ENCODE peak calls at places on chromosomes 13 and 19, in ten cellular contexts. H is PC-3, D is foreskin fibroblast, Y is brain microvascular endothelial cell, Q is thoracic aorta, B is psoas muscle, N is fibroblast of lung, C is heart right ventricle, J is breast epithelium, F is cardiac fibroblast. R is an unnamed sample.

GRCh38 chr19:20078696-20079095 is 896 bp downstream of the ZNF90 start:
- DNase-seq in C (no peak), F (peak), B (no peak), Y (peak), D (peak), Q (no peak), H (no peak), N (peak), J (no peak), R (peak)

GRCh38 chr13:113934576-113934975 is 39.3 kb downstream of the C13orf46 start:
- DNase-seq in B (peak), Y (no peak), N (no peak), Q (no peak), D (no peak), J (no peak), H (no peak), C (no peak), F (no peak), R (no peak)

GRCh38 chr13:114025432-114026127 is 51.7 kb upstream of the C13orf46 start:
- DNase-seq in F (peak), Y (peak), J (no peak), B (no peak), H (no peak), C (peak), D (peak), Q (no peak), N (peak), R (no peak)

GRCh38 chr13:71659427-71659826 is 207.6 kb downstream of the DACH1 start:
- DNase-seq in Y (no peak), C (no peak), D (no peak), N (no peak), F (no peak), Q (no peak), H (no peak), B (no peak), J (no peak), R (no peak)

GRCh38 chr19:53511357-53511756 is 26.6 kb upstream of the ZNF331 start:
- DNase-seq in N (no peak), D (no peak), C (no peak), Y (no peak), F (no peak), Q (no peak), B (no peak), H (no peak), J (no peak), R (no peak)

GRCh38 chr13:50589651-50590054 is 253.8 kb downstream of the DLEU7 start:
- DNase-seq in D (peak), Y (peak), F (peak), J (no peak), N (peak), B (no peak), Q (no peak), C (no peak), H (peak), R (no peak)

GRCh38 chr13:101875717-101876393 is 423.4 kb downstream of the ITGBL1 start:
- DNase-seq in D (peak), B (no peak), J (peak), Y (peak), C (no peak), Q (no peak), H (peak), F (peak), N (peak), R (no peak)

GRCh38 chr13:102845630-102846260 is at the start of gene ERCC5:
- DNase-seq in D (peak), B (peak), C (peak), N (peak), Y (peak), J (peak), F (peak), H (peak), Q (peak), R (peak)

GRCh38 chr19:58476498-58477015 is 405 bp downstream of the ZNF446 start:
- DNase-seq in J (no peak), F (peak), N (no peak), Q (peak), H (no peak), B (no peak), C (no peak), D (peak), Y (no peak), R (peak)

GRCh38 chr13:50419466-50419865 is 404.2 kb downstream of the KCNRG start:
- DNase-seq in C (no peak), H (no peak), F (no peak), J (no peak), D (no peak), Y (no peak), Q (no peak), N (no peak), B (no peak), R (no peak)

GRCh38 chr19:49213791-49214190 is 56.2 kb downstream of the TRPM4 start:
- DNase-seq in F (no peak), Y (no peak), H (peak), D (no peak), B (no peak), Q (no peak), C (no peak), J (no peak), N (no peak), R (no peak)

GRCh38 chr13:110023729-110024645 is 237.6 kb upstream of the IRS2 start:
- DNase-seq in F (peak), D (peak), Y (no peak), C (peak), N (peak), B (peak), J (no peak), H (no peak), Q (peak), R (no peak)

GRCh38 chr19:53422551-53422950 is 9.2 kb upstream of the ZNF761 start:
- DNase-seq in F (no peak), B (no peak), H (no peak), N (no peak), J (no peak), C (no peak), Y (no peak), D (no peak), Q (no peak), R (no peak)

GRCh38 chr13:39612023-39612637 is 9.1 kb upstream of the LHFPL6 start:
- DNase-seq in C (no peak), F (peak), B (no peak), J (no peak), H (peak), N (peak), D (peak), Y (peak), Q (peak), R (peak)

GRCh38 chr13:46359731-46360130 is 27.3 kb downstream of the RUBCNL start:
- DNase-seq in D (peak), C (no peak), H (peak), Y (peak), F (peak), Q (no peak), J (no peak), B (no peak), N (peak), R (no peak)

GRCh38 chr19:3620817-3621547 is 5.6 kb downstream of the CACTIN start:
- DNase-seq in Q (no peak), Y (no peak), B (no peak), H (no peak), F (no peak), D (no peak), N (no peak), J (no peak), C (no peak), R (no peak)

GRCh38 chr13:44165172-44165894 is 208.3 kb upstream of the SERP2 start:
- DNase-seq in J (no peak), F (no peak), B (no peak), Q (no peak), H (no peak), Y (no peak), N (no peak), C (no peak), D (no peak), R (no peak)

GRCh38 chr13:49690990-49691886 is at the start of gene EBPL:
- DNase-seq in N (peak), J (peak), F (peak), H (peak), C (peak), D (peak), B (peak), Y (peak), Q (peak), R (peak)

GRCh38 chr19:17555929-17556813 is 722 bp downstream of the COLGALT1 start:
- DNase-seq in Q (no peak), F (peak), C (peak), D (peak), N (peak), B (peak), Y (peak), H (peak), J (no peak), R (peak)

GRCh38 chr19:49823472-49823871 is 5.4 kb downstream of the MED25 start:
- DNase-seq in Q (no peak), H (no peak), B (no peak), F (no peak), N (no peak), D (no peak), J (no peak), C (no peak), Y (no peak), R (no peak)

GRCh38 chr13:111968611-111969010 is 98.3 kb upstream of the SOX1 start:
- DNase-seq in H (no peak), F (no peak), C (no peak), N (no peak), Y (no peak), D (no peak), Q (no peak), J (no peak), B (no peak), R (no peak)

GRCh38 chr13:83691966-83692365 is 190.3 kb downstream of the SLITRK1 start:
- DNase-seq in Y (no peak), H (no peak), N (peak), D (no peak), J (no peak), Q (no peak), F (no peak), C (no peak), B (no peak), R (no peak)

GRCh38 chr13:29924951-29925350 is 74.5 kb upstream of the UBL3 start:
- DNase-seq in Y (no peak), D (no peak), J (no peak), N (no peak), F (no peak), H (no peak), Q (no peak), C (no peak), B (no peak), R (no peak)

GRCh38 chr13:101925731-101926130 is 473.3 kb downstream of the ITGBL1 start:
- DNase-seq in C (no peak), Y (no peak), D (no peak), J (no peak), F (no peak), H (no peak), N (no peak), Q (no peak), B (no peak), R (no peak)

GRCh38 chr19:49097453-49098288 is 12.4 kb downstream of the SNRNP70 start:
- DNase-seq in H (peak), N (peak), F (peak), Y (peak), D (peak), B (peak), Q (no peak), J (peak), C (peak), R (peak)

GRCh38 chr13:30466841-30467252 is 1.1 kb upstream of the HMGB1 start:
- DNase-seq in Q (no peak), D (no peak), N (no peak), C (no peak), B (no peak), F (no peak), Y (no peak), H (peak), J (no peak), R (no peak)

DNA sequence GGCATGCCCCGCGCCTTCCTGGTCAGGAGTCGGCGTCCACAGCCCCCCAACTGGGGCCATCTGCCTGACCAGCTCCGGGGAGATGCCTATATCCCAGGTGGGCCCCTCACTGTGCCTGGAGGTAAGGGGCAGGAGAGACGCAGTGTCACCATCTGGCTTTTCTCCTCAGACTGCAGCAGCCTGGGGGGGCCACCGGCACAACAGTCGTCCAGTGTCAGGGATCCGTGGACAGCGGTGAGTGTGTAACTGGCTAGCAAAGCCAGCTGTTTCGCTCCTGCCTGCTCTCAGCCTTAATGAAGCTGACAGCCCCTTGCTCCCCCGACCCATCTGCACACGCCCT is 227 bp downstream of the OVOL3 start:
- DNase-seq in H (no peak), C (no peak), D (no peak), Y (no peak), Q (no peak), F (no peak), N (no peak), B (no peak), J (no peak), R (no peak)
- TF ChIP-seq CTCF in H (no peak), C (no peak), D (no peak), Y (no peak), Q (no peak), F (no peak), N (no peak), B (no peak), J (no peak), R (no peak)

DNA sequence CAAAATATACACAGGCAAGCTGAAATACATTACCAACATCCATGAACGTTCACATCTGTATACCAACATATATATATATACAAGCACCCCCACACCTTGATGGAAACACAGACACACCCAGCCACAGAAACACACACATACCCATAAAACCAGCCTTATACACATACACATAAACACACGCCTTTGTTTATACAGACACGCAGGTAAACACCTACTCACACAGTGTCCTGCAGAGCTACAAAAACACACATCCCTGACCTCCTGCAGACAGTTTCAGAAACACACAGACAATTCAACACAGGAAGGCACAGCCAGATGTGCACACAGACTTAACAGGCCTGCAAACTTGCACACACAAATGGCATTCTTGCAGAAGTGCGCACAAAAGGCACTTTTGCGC is 21.3 kb upstream of the IRGC start:
- DNase-seq in N (no peak), Y (no peak), B (no peak), J (no peak), Q (no peak), D (no peak), F (no peak), H (no peak), C (no peak), R (no peak)
- TF ChIP-seq CTCF in N (no peak), Y (no peak), B (no peak), J (no peak), Q (no peak), D (no peak), F (no peak), H (no peak), C (no peak), R (no peak)

DNA sequence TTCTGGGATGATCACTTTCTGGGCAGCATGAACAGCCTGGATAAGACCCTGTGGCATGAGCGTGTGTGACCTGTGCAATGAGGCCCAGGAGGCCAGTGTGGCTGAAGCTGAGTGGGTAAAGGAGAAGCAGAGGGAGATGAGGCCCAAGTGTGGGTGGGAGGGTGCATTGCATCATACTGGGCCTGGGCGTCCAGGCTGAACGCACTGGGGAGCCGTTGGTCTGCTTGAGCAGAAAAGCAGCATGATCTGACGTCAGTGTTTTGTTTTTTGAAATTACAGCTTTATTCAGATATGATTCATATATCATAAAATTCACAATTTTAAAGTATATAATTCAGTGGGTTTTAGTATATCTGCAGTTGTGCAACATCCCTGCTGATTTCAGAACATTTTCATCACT is 409.7 kb downstream of the HS6ST3 start:
- DNase-seq in H (no peak), D (no peak), F (no peak), J (no peak), C (no peak), Y (no peak), Q (no peak), N (no peak), B (no peak), R (no peak)
- TF ChIP-seq CTCF in H (no peak), D (no peak), F (no peak), J (no peak), C (no peak), Y (no peak), Q (no peak), N (no peak), B (no peak), R (no peak)

DNA sequence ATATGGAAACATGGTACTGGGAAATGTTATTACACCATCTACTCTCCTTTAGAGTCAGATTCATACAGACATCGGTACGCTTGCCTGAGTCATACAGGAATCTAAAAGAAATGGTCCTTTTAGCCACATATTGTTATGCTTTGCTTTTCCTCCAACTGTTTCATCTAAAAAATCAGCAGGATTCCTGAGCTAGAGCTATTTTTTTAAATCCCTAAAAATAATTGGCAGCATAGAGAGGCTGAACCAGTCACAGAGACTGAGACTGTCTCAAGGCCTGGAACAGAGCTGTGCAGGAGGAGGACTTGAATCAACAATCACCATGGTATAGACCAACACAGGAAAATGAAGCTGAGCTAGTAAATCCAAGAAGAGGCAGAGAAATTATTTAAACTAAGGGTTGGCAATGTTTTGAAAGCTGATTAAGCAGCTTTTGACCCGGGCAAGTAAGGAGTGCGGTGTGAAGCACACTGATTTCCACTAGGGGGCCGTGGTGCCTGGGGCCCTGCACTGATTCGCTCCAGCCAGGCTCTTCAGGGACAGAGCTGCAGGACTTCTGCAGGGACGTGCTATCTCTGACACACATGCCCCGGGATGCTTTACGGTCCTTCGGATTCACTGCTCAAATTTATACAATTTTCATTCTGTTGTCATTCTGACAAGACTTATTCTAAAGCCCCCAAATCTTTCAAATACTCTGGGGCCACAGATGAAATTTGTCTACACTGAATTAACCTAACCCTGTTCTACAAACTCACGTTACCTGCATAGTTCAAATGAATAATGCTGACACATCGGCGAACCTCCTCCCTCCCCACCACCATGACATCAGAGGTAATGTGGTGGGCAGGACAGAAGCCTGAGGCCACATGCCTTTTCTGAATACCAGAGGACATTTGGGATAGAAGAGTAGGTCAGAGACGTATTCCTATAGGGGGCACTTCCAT is 87.6 kb upstream of the SLC15A1 start:
- DNase-seq in B (peak), J (no peak), F (peak), C (peak), H (peak), Q (no peak), D (peak), Y (peak), N (peak), R (peak)
- TF ChIP-seq CTCF in B (peak), J (peak), F (peak), C (peak), H (peak), Q (peak), D (peak), Y (peak), N (peak), R (peak)

DNA sequence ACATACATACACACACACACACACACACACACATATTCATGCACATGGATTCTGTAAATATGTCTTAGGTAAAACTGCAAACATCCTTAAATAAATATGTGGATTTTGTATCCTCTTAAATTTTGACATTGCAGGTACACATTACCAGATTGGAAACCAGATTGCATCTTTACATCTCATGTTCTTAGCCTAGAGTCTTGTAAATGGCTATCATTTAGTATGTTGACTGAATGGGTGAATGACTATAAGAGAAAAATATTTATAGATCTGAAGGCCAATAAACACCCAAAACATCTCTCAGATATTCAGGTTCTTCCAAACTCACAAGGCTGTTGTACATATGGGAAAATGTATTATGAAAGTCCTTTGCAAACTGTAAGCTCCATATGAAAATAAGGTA is 104.3 kb downstream of the STARD13 start:
- DNase-seq in N (no peak), Q (no peak), C (no peak), B (no peak), D (no peak), F (no peak), J (no peak), Y (no peak), H (no peak), R (no peak)
- TF ChIP-seq CTCF in N (no peak), Q (no peak), C (no peak), B (no peak), D (no peak), F (no peak), J (no peak), Y (no peak), H (no peak), R (no peak)